ENCODE peak calls at places on chromosomes 6 and 20, in ten cellular contexts. A is CD4-positive, alpha-beta memory T cell; P is fibroblast of lung; F is mesenchymal stem cell; N is IMR-90; K is CD8-positive, alpha-beta memory T cell; M is thyroid gland; C is brain microvascular endothelial cell; J is esophagus squamous epithelium; R is HL-60. I is an unnamed sample.

GRCh38 chr20:59120491-59120890 is 43.1 kb upstream of the ZNF831 start:
- DNase-seq in A (peak), F (no peak), M (no peak), P (no peak), J (no peak), K (no peak), C (no peak), R (peak), N (no peak), I (no peak)

GRCh38 chr6:103264020-103264419 is 1595.7 kb downstream of the HACE1 start:
- DNase-seq in R (no peak), N (no peak), M (no peak), J (no peak), K (no peak), C (no peak), A (no peak), F (no peak), P (no peak), I (no peak)

GRCh38 chr20:21090112-21090737 is 15.9 kb downstream of the LINC00237 start:
- DNase-seq in N (no peak), P (no peak), R (no peak), M (no peak), J (no peak), F (no peak), K (no peak), C (no peak), A (no peak), I (no peak)

GRCh38 chr20:31454374-31454773 is 13.9 kb downstream of the DEFB123 start:
- DNase-seq in M (no peak), R (no peak), C (no peak), N (no peak), F (no peak), K (no peak), P (no peak), J (no peak), A (no peak), I (no peak)

GRCh38 chr6:42041131-42042055 is 8.9 kb upstream of the TAF8 start:
- DNase-seq in R (no peak), C (no peak), A (no peak), M (no peak), N (no peak), F (no peak), J (no peak), K (no peak), P (peak), I (no peak)

GRCh38 chr20:50385733-50386640 is 124.2 kb upstream of the PTPN1 start:
- DNase-seq in C (no peak), R (no peak), A (peak), J (no peak), P (peak), K (peak), N (peak), F (no peak), M (no peak), I (no peak)

GRCh38 chr20:43355610-43356009 is 102.1 kb upstream of the SRSF6 start:
- DNase-seq in R (no peak), M (no peak), N (no peak), A (no peak), P (no peak), C (no peak), J (no peak), K (no peak), F (no peak), I (no peak)

GRCh38 chr6:2355155-2355554 is 109.8 kb upstream of the GMDS start:
- DNase-seq in K (no peak), F (no peak), P (peak), A (no peak), C (no peak), R (no peak), J (no peak), M (no peak), N (peak), I (no peak)

GRCh38 chr6:14035448-14035847 is 82.1 kb upstream of the CD83 start:
- DNase-seq in M (peak), J (no peak), A (no peak), R (no peak), K (no peak), N (peak), F (peak), C (peak), P (peak), I (no peak)

GRCh38 chr20:59835448-59836395 is 97.7 kb downstream of the SYCP2 start:
- DNase-seq in C (peak), A (no peak), P (peak), M (peak), J (no peak), K (no peak), F (no peak), N (peak), R (no peak), I (no peak)

GRCh38 chr20:371755-372542 is 8.6 kb upstream of the TRIB3 start:
- DNase-seq in R (peak), N (peak), P (peak), A (no peak), J (no peak), K (no peak), M (peak), C (peak), F (peak), I (no peak)

GRCh38 chr6:166258854-166259276 is 49.3 kb downstream of the PRR18 start:
- DNase-seq in N (no peak), F (peak), R (peak), J (no peak), M (no peak), A (no peak), P (no peak), K (no peak), C (no peak), I (no peak)

GRCh38 chr20:4924032-4924431 is 77.3 kb downstream of the SLC23A2 start:
- DNase-seq in K (no peak), C (no peak), P (no peak), J (no peak), M (no peak), R (no peak), F (no peak), N (no peak), A (no peak), I (no peak)

GRCh38 chr6:112839525-112839961 is 492.4 kb downstream of the RFPL4B start:
- DNase-seq in F (peak), P (peak), K (no peak), M (no peak), A (no peak), J (no peak), R (no peak), N (peak), C (peak), I (no peak)

GRCh38 chr6:18216411-18216810 is 47.9 kb downstream of the DEK start:
- DNase-seq in N (peak), P (peak), A (no peak), F (peak), R (no peak), K (no peak), C (peak), M (no peak), J (no peak), I (no peak)

GRCh38 chr6:37101991-37102298 is 68.0 kb upstream of the PIM1 start:
- DNase-seq in F (no peak), N (no peak), K (no peak), C (no peak), P (no peak), A (no peak), M (no peak), J (no peak), R (no peak), I (no peak)
- H3K27ac ChIP-seq in F (peak), N (peak), K (peak), C (peak), P (peak), A (peak), M (peak), J (peak), R (peak), I (peak)

GRCh38 chr20:3239867-3240775 is 1.1 kb upstream of the SLC4A11 start:
- DNase-seq in N (no peak), F (peak), J (no peak), C (no peak), K (no peak), A (no peak), M (no peak), R (no peak), P (peak), I (no peak)
- H3K27ac ChIP-seq in N (no peak), F (no peak), J (peak), C (no peak), K (no peak), A (no peak), M (peak), R (no peak), P (no peak), I (no peak)

GRCh38 chr6:124995131-124995530 is 32.9 kb downstream of the RNF217 start:
- DNase-seq in P (no peak), K (no peak), R (no peak), C (no peak), J (no peak), N (no peak), A (no peak), M (no peak), F (no peak), I (no peak)
- H3K27ac ChIP-seq in P (no peak), K (no peak), R (no peak), C (peak), J (no peak), N (no peak), A (no peak), M (no peak), F (no peak), I (peak)

GRCh38 chr20:46411637-46412036 is 5.2 kb upstream of the ELMO2 start:
- DNase-seq in J (no peak), A (no peak), R (no peak), P (no peak), M (no peak), F (no peak), N (no peak), K (no peak), C (no peak), I (no peak)

GRCh38 chr20:46406200-46406985 is at the start of gene ELMO2:
- DNase-seq in F (peak), K (peak), R (peak), A (peak), J (peak), M (peak), P (peak), C (peak), N (peak), I (peak)

GRCh38 chr20:46407671-46407996 is 1.2 kb upstream of the ELMO2 start:
- DNase-seq in J (no peak), P (no peak), A (no peak), N (no peak), C (no peak), K (no peak), M (no peak), F (no peak), R (no peak), I (no peak)

GRCh38 chr20:46408281-46408731 is 1.9 kb upstream of the ELMO2 start:
- DNase-seq in C (no peak), F (no peak), K (no peak), A (no peak), J (no peak), M (no peak), N (no peak), R (no peak), P (no peak), I (no peak)

GRCh38 chr20:46406986-46407670 is 713 bp upstream of the ELMO2 start:
- DNase-seq in M (peak), A (peak), F (no peak), N (peak), P (no peak), J (no peak), C (no peak), R (peak), K (peak), I (peak)
- H3K27ac ChIP-seq in M (peak), A (peak), F (peak), N (peak), P (no peak), J (peak), C (no peak), R (peak), K (peak), I (peak)

GRCh38 chr20:1820137-1821074 is 74.8 kb upstream of the SIRPA start:
- DNase-seq in F (peak), M (no peak), R (peak), A (no peak), C (peak), P (peak), K (no peak), J (no peak), N (peak), I (no peak)
- H3K27ac ChIP-seq in F (no peak), M (no peak), R (peak), A (no peak), C (no peak), P (peak), K (no peak), J (peak), N (no peak), I (peak)

GRCh38 chr6:45577836-45578504 is 200.2 kb upstream of the SUPT3H start:
- DNase-seq in M (no peak), F (peak), A (no peak), N (peak), R (no peak), J (no peak), P (peak), C (no peak), K (no peak), I (no peak)
- H3K27ac ChIP-seq in M (peak), F (no peak), A (no peak), N (peak), R (no peak), J (peak), P (no peak), C (no peak), K (no peak), I (no peak)

DNA sequence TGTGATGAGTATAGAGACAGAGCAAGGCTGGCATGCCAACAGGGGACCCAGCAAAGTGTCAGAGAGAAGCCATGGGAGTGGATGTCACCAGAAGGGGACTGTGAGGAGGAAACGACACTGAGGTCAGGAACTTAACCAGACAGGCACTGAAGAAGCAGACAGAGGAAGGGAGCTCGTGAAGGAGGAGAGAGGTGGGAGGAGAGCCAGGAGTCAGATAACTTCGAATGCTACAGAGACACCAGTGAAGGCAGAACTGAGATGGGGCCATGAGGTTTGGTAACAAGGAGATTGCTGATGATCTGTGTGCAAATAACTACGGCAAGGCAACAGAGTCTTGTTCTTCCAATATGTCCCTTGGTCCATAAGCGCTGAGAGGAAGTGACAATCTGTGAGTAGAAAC is 211.1 kb upstream of the FOXA2 start:
- DNase-seq in A (no peak), M (no peak), P (no peak), R (no peak), K (no peak), N (no peak), J (no peak), F (no peak), C (no peak), I (no peak)
- H3K27ac ChIP-seq in A (no peak), M (no peak), P (peak), R (no peak), K (no peak), N (peak), J (peak), F (peak), C (peak), I (peak)